ENCODE peak calls at places on chromosome 11, in seven cellular contexts. J is esophagus squamous epithelium, P is breast epithelium, F is left lung, N is A549, S is left ventricle myocardium inferior, L is adrenal gland. B is an unnamed sample. For H3K9me3, the result is how much of the 10 kb centered on the place peaks cover.

GRCh38 chr11:57496109-57496820 is 19.2 kb downstream of the SLC43A1 start:
- DNase-seq in S (no peak), L (no peak), F (no peak), N (no peak), J (no peak), P (no peak), B (no peak)

GRCh38 chr11:114102993-114103896 is 43.7 kb downstream of the ZBTB16 start:
- DNase-seq in S (no peak), L (no peak), P (no peak), N (no peak), F (no peak), J (no peak), B (no peak)

GRCh38 chr11:67998150-67999045 is 5.5 kb downstream of the UNC93B1 start:
- DNase-seq in F (peak), P (no peak), L (no peak), J (no peak), S (no peak), N (no peak), B (peak)

GRCh38 chr11:17230867-17231851 is 23.4 kb upstream of the PIK3C2A start:
- DNase-seq in F (no peak), J (no peak), S (no peak), P (no peak), L (no peak), N (no peak), B (no peak)

GRCh38 chr11:83157755-83158473 is 983 bp downstream of the PCF11 start:
- DNase-seq in J (no peak), S (peak), P (peak), L (peak), N (peak), F (peak), B (peak)

GRCh38 chr11:67530282-67530592 is 7.0 kb upstream of the CABP2 start:
- DNase-seq in S (no peak), P (no peak), L (no peak), F (no peak), J (no peak), N (no peak), B (no peak)

GRCh38 chr11:11657101-11657935 is 35.5 kb upstream of the GALNT18 start:
- DNase-seq in J (no peak), N (no peak), F (no peak), S (no peak), P (no peak), L (no peak), B (no peak)

GRCh38 chr11:62652156-62653006 is 721 bp downstream of the INTS5 start:
- DNase-seq in L (no peak), S (no peak), N (no peak), P (no peak), F (no peak), J (no peak), B (no peak)

GRCh38 chr11:35040221-35040942 is 98.6 kb upstream of the CD44 start:
- DNase-seq in N (peak), F (no peak), J (no peak), P (no peak), L (no peak), S (no peak), B (no peak)

GRCh38 chr11:128727811-128728431 is 34.0 kb downstream of the FLI1 start:
- DNase-seq in P (no peak), L (no peak), F (no peak), N (no peak), S (no peak), J (no peak), B (no peak)

GRCh38 chr11:20360650-20361049 is 2.9 kb upstream of the HTATIP2 start:
- DNase-seq in N (no peak), F (no peak), S (no peak), J (no peak), P (no peak), L (peak), B (no peak)

GRCh38 chr11:71300187-71300586 is 47.8 kb upstream of the SHANK2 start:
- DNase-seq in L (no peak), S (no peak), J (no peak), N (no peak), P (no peak), F (no peak), B (no peak)

GRCh38 chr11:119285431-119285830 is 31.5 kb downstream of the MCAM start:
- DNase-seq in L (no peak), J (no peak), P (no peak), N (no peak), F (no peak), S (no peak), B (no peak)

GRCh38 chr11:119282495-119282894 is 34.4 kb downstream of the MCAM start:
- DNase-seq in F (no peak), L (no peak), P (no peak), S (no peak), N (no peak), J (no peak), B (no peak)

GRCh38 chr11:119288219-119288618 is 28.7 kb downstream of the MCAM start:
- DNase-seq in P (no peak), N (no peak), J (no peak), L (no peak), F (no peak), S (no peak), B (no peak)

DNA sequence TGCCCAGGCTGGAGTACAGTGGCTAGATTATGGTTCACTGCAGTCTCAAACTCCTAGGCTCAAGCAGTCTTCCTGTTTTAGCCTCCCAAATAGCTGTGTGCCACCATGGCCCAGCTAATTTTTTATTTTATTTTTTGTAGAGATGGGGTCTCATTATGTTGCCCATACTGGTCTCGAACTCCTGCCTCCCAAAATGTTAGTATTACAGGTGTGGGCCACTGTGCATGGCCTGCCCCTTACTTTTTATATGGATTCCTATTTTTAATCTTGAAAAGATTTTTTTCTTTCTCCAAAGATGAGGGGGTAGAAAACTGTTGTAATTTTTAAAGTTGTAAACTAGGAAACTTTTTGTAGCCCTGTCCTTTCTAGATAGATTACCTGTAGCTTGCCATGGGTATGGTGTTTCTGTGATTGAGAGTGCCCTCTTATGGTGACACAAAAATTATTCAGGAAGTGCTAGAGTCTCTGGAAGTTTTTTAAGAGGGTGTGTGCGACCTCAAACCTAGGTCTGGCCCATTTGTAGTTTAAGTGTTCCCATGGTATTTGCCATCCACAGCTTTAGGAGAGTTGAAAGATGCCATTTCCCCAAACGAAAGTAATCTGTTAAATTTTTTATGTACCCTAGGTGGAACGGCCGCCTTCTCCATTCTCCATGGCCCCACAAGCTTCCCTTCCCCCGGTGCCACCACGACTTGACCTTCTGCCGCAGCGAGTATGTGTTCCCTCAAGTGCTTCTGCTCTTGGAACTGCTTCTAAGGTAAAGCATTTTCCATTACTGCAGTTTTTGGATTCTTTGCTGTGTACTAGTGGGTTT is 32.4 kb downstream of the MCAM start:
- DNase-seq in J (no peak), S (no peak), F (no peak), L (peak), N (peak), P (no peak), B (no peak)
- TF ChIP-seq CTCF in J (peak), S (peak), F (peak), L (peak), N (peak), P (no peak), B (peak)

GRCh38 chr11:15674756-15675155 is 560.0 kb downstream of the INSC start:
- DNase-seq in F (no peak), J (no peak), L (no peak), P (no peak), N (no peak), S (no peak), B (no peak)
- H3K9me3 ChIP-seq in F (under half), J (under half), L (under half), P (under half), N (under half), S (under half), B (under half)

GRCh38 chr11:119153049-119153818 is 4.4 kb downstream of the ABCG4 start:
- DNase-seq in S (no peak), F (no peak), P (no peak), L (no peak), N (no peak), J (no peak), B (no peak)
- TF ChIP-seq CTCF in S (no peak), F (no peak), P (no peak), L (no peak), N (no peak), J (no peak), B (no peak)

GRCh38 chr11:66203847-66204246 is 64.6 kb upstream of the RAB1B start:
- DNase-seq in P (no peak), F (no peak), J (no peak), N (no peak), L (no peak), S (no peak), B (no peak)
- H3K9me3 ChIP-seq in P (under half), F (under half), J (under half), N (under half), L (under half), S (under half), B (under half)

GRCh38 chr11:103927535-103927934 is 108.9 kb upstream of the DDI1 start:
- DNase-seq in S (no peak), J (no peak), F (no peak), N (no peak), L (no peak), P (no peak), B (no peak)
- TF ChIP-seq CTCF in S (peak), J (no peak), F (peak), N (peak), L (peak), P (no peak), B (peak)

DNA sequence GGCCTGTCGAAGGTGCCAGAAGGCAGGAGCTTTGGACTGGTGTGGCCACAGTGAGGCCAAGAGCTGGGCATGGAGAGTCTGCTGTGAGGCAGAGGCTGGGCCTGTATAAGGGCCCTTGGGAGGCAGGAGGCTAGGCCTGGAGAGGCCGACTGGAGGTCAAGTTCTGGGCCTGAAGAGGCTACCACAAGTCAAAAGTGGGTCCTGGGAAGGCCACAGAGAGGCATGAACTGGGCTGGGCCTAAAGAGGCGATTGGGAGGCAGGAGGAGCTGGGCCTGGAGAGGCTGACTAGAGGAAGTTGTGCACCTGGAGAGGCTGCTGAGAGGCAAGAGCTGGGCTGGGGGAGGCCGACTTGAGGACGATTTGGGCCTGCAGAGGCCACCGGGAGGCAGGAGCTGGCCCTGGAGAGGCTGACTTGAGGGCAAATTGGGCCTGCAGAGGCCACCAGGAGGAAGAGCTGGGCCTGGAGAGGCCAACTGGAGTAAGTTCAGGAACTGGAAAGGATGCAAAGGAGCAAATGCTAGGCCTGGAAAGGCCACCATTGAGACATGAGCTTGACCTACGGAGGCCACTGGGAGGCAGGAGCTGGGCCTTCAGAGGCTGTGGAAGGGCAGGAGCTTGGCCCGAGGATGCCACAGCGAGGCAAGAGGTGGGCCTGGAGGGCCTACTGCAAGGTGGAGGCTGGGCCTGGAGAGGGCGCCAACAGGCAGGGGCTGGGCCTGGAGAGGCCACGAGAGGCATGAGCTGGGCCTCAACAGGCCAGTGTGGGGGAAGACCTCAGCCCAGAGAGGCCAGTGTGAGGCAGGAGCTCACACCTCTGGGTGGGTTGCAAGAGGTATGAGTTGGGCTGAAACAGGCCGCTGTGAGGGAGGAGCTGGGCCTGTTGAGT is 39.8 kb downstream of the OR4C45 start:
- DNase-seq in P (no peak), L (no peak), F (no peak), N (no peak), S (no peak), J (no peak), B (no peak)
- H3K9me3 ChIP-seq in P (half or more), L (under half), F (half or more), N (under half), S (under half), J (under half), B (under half)

DNA sequence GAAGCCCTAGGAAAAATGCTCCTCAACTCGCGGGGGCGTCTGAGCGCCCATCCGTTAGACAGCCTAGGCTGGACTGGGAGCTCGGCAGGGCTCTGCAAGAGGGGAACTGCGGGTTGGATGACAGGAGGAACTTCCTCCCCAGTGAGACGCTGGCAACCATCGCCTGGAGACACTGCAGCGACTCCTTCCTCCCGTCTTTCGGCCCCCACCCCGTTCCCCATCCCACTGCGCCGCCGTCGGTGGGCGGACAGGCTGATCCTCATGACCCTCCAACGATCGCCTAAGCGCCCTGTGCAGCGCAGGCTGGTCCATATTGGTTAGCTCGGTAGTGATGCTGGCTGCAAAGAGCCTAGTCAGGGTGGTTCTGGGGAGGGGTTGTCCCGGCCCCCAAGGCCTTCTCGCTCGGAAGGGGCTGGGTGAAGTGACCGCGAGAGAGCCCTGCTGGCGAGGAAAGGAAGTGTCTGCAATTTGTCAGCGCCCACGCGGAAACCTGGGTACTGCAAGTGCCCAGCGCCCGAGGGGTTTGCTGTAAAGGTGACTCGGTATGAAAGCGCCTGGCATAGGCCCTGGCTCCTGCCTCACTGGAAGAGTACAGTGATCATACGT is 638 bp downstream of the NRGN start:
- DNase-seq in F (no peak), P (peak), N (peak), S (peak), L (no peak), J (no peak), B (peak)
- TF ChIP-seq CTCF in F (peak), P (no peak), N (peak), S (peak), L (peak), J (no peak), B (peak)

GRCh38 chr11:64644348-64645242 is 53.6 kb downstream of the SLC22A12 start:
- DNase-seq in F (no peak), N (peak), P (no peak), S (no peak), J (no peak), L (no peak), B (no peak)

GRCh38 chr11:64642418-64642735 is 51.4 kb downstream of the SLC22A12 start:
- DNase-seq in F (no peak), L (no peak), J (no peak), N (no peak), P (no peak), S (no peak), B (no peak)

GRCh38 chr11:64643258-64643881 is 52.4 kb downstream of the SLC22A12 start:
- DNase-seq in S (no peak), L (no peak), P (no peak), N (no peak), F (no peak), J (no peak), B (no peak)

GRCh38 chr11:64642876-64643257 is 51.8 kb downstream of the SLC22A12 start:
- DNase-seq in F (no peak), J (no peak), N (no peak), L (no peak), P (no peak), S (no peak), B (no peak)

DNA sequence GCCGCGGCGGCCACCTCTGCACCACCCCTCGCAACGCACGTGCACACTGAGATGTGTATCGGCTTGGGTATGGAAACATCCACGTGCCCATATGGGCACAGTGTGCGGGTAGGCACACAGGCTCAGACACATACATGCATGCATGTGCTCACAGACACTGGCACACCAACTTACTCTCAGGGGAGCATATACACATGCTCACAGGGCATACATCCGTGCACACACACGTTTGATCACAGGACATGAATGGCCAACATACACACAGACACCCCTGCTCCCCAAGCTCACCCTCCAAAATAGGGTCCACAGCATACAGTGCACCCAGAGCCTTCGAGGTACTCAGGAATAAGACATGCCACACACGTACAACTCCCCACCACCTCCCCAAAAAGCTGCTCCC is 52.9 kb downstream of the SLC22A12 start:
- DNase-seq in F (no peak), P (no peak), L (no peak), N (no peak), J (no peak), S (no peak), B (no peak)
- H3K9me3 ChIP-seq in F (under half), P (under half), L (under half), N (under half), J (under half), S (under half), B (under half)

GRCh38 chr11:118892515-118892914 is 8.8 kb downstream of the CXCR5 start:
- DNase-seq in L (no peak), J (no peak), P (no peak), S (no peak), N (no peak), F (no peak), B (no peak)
- TF ChIP-seq CTCF in L (no peak), J (no peak), P (no peak), S (no peak), N (no peak), F (no peak), B (no peak)

B was measured in upper lobe of right lung.